ENCODE peak calls at places on chromosomes 2 and 18, in six cellular contexts. C is K562; S is lower lobe of right lung; J is CD4-positive, alpha-beta T cell; N is stomach; O is A549. I is an unnamed sample.

GRCh38 chr18:34913837-34914755 is 127.1 kb upstream of the MAPRE2 start:
- DNase-seq in S (no peak), N (no peak), O (peak; percentile 82), C (no peak), J (no peak), I (no peak)

GRCh38 chr2:195608768-195609454 is 48.1 kb upstream of the SLC39A10 start:
- DNase-seq in C (no peak), J (no peak), O (no peak), S (no peak), N (no peak), I (no peak)

GRCh38 chr2:100852999-100853908 is 33.3 kb downstream of the NPAS2 start:
- DNase-seq in S (no peak), O (peak; percentile 29), J (no peak), C (no peak), N (no peak), I (no peak)

GRCh38 chr2:21175895-21176646 is 52.3 kb downstream of the TDRD15 start:
- DNase-seq in O (no peak), S (no peak), N (no peak), C (peak; percentile 8), J (no peak), I (no peak)

GRCh38 chr18:53745228-53745967 is 479.1 kb downstream of the MBD2 start:
- DNase-seq in C (no peak), J (no peak), N (no peak), O (peak; percentile 5), S (no peak), I (no peak)

GRCh38 chr2:112149194-112149593 is 11.0 kb downstream of the FBLN7 start:
- DNase-seq in C (no peak), J (no peak), N (no peak), O (no peak), S (no peak), I (no peak)

GRCh38 chr2:71100195-71100964 is 29.6 kb downstream of the MCEE start:
- DNase-seq in J (peak; percentile 10), O (peak; percentile 74), S (peak; percentile 62), C (peak; percentile 85), N (peak; percentile 74), I (no peak)

GRCh38 chr2:70992945-70993688 is 1.6 kb downstream of the TEX261 start:
- DNase-seq in C (peak; percentile 3), O (no peak), S (no peak), J (no peak), N (no peak), I (no peak)

GRCh38 chr2:55899881-55900280 is 23.7 kb downstream of the EFEMP1 start:
- DNase-seq in N (no peak), S (no peak), J (no peak), O (no peak), C (no peak), I (no peak)

GRCh38 chr2:239534581-239535412 is 134.0 kb upstream of the HDAC4 start:
- DNase-seq in C (no peak), O (no peak), N (no peak), S (no peak), J (no peak), I (peak; percentile 41)

I was measured in Right ventricle myocardium inferior.